ENCODE peak calls at places on chromosomes 6 and 20, in eight cellular contexts. P, E, V, L, N, A, Z and R are unnamed samples.
A peak's percentile ranks its signal among the peaks of the same experiment; 100 is the strongest.

GRCh38 chr20:60036346-60037119 is 78.3 kb downstream of the CDH26 start:
- DNase-seq in N (no peak), A (no peak), E (no peak), V (no peak), Z (no peak), L (no peak), P (peak; percentile 43), R (no peak)

GRCh38 chr6:148324297-148325007 is 18.2 kb upstream of the SASH1 start:
- DNase-seq in N (no peak), L (no peak), Z (no peak), V (no peak), E (no peak), P (no peak), A (peak; percentile 81), R (no peak)

GRCh38 chr6:53924277-53924676 is 129.5 kb downstream of the LRRC1 start:
- DNase-seq in V (no peak), P (no peak), L (no peak), E (no peak), N (no peak), A (no peak), Z (no peak), R (no peak)

GRCh38 chr6:139371421-139372253 is 2.8 kb downstream of the CITED2 start:
- DNase-seq in P (no peak), V (no peak), A (peak; percentile 69), N (no peak), L (no peak), Z (no peak), E (no peak), R (no peak)

GRCh38 chr20:51375561-51375960 is 167.0 kb downstream of the NFATC2 start:
- DNase-seq in E (no peak), L (no peak), A (no peak), P (no peak), N (no peak), Z (no peak), V (no peak), R (no peak)

GRCh38 chr20:3106658-3107463 is 22.3 kb upstream of the AVP start:
- DNase-seq in A (no peak), Z (no peak), E (no peak), L (no peak), P (no peak), N (no peak), V (no peak), R (no peak)

GRCh38 chr6:125957845-125958244 is 1.3 kb downstream of the HINT3 start:
- DNase-seq in A (peak; percentile 29), N (no peak), Z (no peak), P (no peak), E (no peak), L (peak; percentile 28), V (no peak), R (no peak)

GRCh38 chr6:170244721-170245201 is 46.1 kb downstream of the DLL1 start:
- DNase-seq in N (no peak), E (no peak), V (no peak), L (no peak), P (no peak), Z (no peak), A (no peak), R (no peak)

GRCh38 chr20:12928755-12929401 is 79.9 kb upstream of the SPTLC3 start:
- DNase-seq in L (no peak), A (peak; percentile 81), N (no peak), P (no peak), E (no peak), V (no peak), Z (no peak), R (no peak)

GRCh38 chr20:8414611-8415274 is 282.7 kb downstream of the PLCB1 start:
- DNase-seq in V (no peak), Z (no peak), P (no peak), N (no peak), E (no peak), A (peak; percentile 87), L (no peak), R (no peak)

GRCh38 chr6:156848533-156848932 is 71.4 kb downstream of the ARID1B start:
- DNase-seq in N (no peak), Z (no peak), A (peak; percentile 47), E (no peak), L (no peak), V (peak; percentile 59), P (peak; percentile 73), R (peak; percentile 48)

GRCh38 chr6:26743941-26744699 is 84.6 kb upstream of the ZNF322 start:
- DNase-seq in N (no peak), A (peak; percentile 13), L (no peak), P (peak; percentile 56), Z (no peak), V (no peak), E (no peak), R (no peak)

GRCh38 chr6:54010340-54011276 is 100.6 kb upstream of the MLIP start:
- DNase-seq in A (no peak), E (no peak), V (no peak), P (no peak), N (no peak), Z (no peak), L (no peak), R (peak; percentile 68)

GRCh38 chr6:43328528-43328927 is 19.9 kb upstream of the CRIP3 start:
- DNase-seq in Z (no peak), L (no peak), E (no peak), A (no peak), P (peak; percentile 83), V (no peak), N (no peak), R (no peak)

GRCh38 chr20:31515775-31516107 is 1.5 kb downstream of the HM13 start:
- DNase-seq in A (no peak), Z (no peak), L (no peak), V (no peak), N (peak; percentile 14), E (no peak), P (no peak), R (no peak)

GRCh38 chr6:53263915-53264314 is 84.8 kb downstream of the ELOVL5 start:
- DNase-seq in P (no peak), V (no peak), N (no peak), Z (no peak), E (no peak), A (peak; percentile 56), L (no peak), R (no peak)

GRCh38 chr6:156487877-156488276 is 289.3 kb upstream of the ARID1B start:
- DNase-seq in A (no peak), L (no peak), N (no peak), V (no peak), Z (no peak), E (no peak), P (no peak), R (no peak)

GRCh38 chr6:72672906-72673305 is 51.0 kb downstream of the KCNQ5 start:
- DNase-seq in V (no peak), L (no peak), N (no peak), P (no peak), Z (no peak), A (no peak), E (no peak), R (no peak)

GRCh38 chr6:100775667-100776066 is 105.5 kb downstream of the ASCC3 start:
- DNase-seq in E (no peak), P (no peak), L (no peak), N (no peak), V (no peak), A (no peak), Z (no peak), R (no peak)

GRCh38 chr6:148981515-148981914 is 234.7 kb downstream of the UST start:
- DNase-seq in N (no peak), V (no peak), L (no peak), Z (no peak), P (no peak), A (peak; percentile 65), E (no peak), R (no peak)

GRCh38 chr6:7108964-7109836 is 1.4 kb downstream of the RREB1 start:
- DNase-seq in N (peak; percentile 24), P (peak; percentile 76), V (peak; percentile 68), L (peak; percentile 55), A (peak; percentile 80), Z (peak; percentile 85), E (no peak), R (peak; percentile 51)

GRCh38 chr6:115838763-115839401 is 221.8 kb downstream of the FRK start:
- DNase-seq in Z (no peak), A (peak; percentile 38), E (no peak), V (no peak), L (peak; percentile 46), N (no peak), P (peak; percentile 64), R (no peak)

GRCh38 chr20:50743087-50743486 is 11.7 kb downstream of the PARD6B start:
- DNase-seq in V (no peak), N (no peak), P (no peak), E (no peak), Z (no peak), L (no peak), A (no peak), R (no peak)

GRCh38 chr20:48189177-48189576 is 403.9 kb upstream of the SULF2 start:
- DNase-seq in N (no peak), E (no peak), P (no peak), V (no peak), A (peak; percentile 35), Z (no peak), L (peak; percentile 38), R (no peak)

GRCh38 chr6:2970753-2971419 is 481 bp downstream of the SERPINB6 start:
- DNase-seq in L (peak; percentile 42), Z (peak; percentile 81), P (peak; percentile 69), V (peak; percentile 73), A (peak; percentile 64), E (no peak), N (peak; percentile 32), R (peak; percentile 94)

GRCh38 chr20:38350879-38351775 is 4.8 kb downstream of the LBP start:
- DNase-seq in E (no peak), A (no peak), Z (peak; percentile 81), P (no peak), N (no peak), V (peak; percentile 78), L (no peak), R (peak; percentile 58)

GRCh38 chr20:61185181-61185580 is 66.9 kb upstream of the CDH4 start:
- DNase-seq in P (no peak), L (no peak), A (peak; percentile 42), N (no peak), V (no peak), Z (no peak), E (no peak), R (no peak)

GRCh38 chr6:111523484-111524166 is 40.6 kb upstream of the REV3L start:
- DNase-seq in N (no peak), P (no peak), Z (no peak), E (no peak), A (no peak), V (no peak), L (no peak), R (no peak)

GRCh38 chr6:127518710-127519468 is at the start of gene MTCL3:
- DNase-seq in L (no peak), N (peak; percentile 41), P (peak; percentile 84), E (no peak), A (peak; percentile 60), Z (no peak), V (no peak), R (no peak)

GRCh38 chr6:31473780-31474725 is 23.9 kb upstream of the MICB start:
- DNase-seq in P (peak; percentile 42), N (no peak), A (peak; percentile 54), Z (no peak), V (no peak), L (no peak), E (no peak), R (no peak)

GRCh38 chr6:138600726-138601125 is 101.4 kb upstream of the NHSL1 start:
- DNase-seq in P (no peak), E (no peak), Z (no peak), L (no peak), N (no peak), V (no peak), A (peak; percentile 10), R (no peak)

GRCh38 chr6:56073315-56073714 is 174.1 kb downstream of the COL21A1 start:
- DNase-seq in Z (no peak), E (no peak), P (no peak), V (no peak), A (no peak), L (no peak), N (no peak), R (no peak)

GRCh38 chr6:135537782-135538301 is 40.3 kb upstream of the AHI1 start:
- DNase-seq in E (no peak), N (peak; percentile 65), P (peak; percentile 86), L (no peak), A (peak; percentile 85), V (no peak), Z (no peak), R (no peak)

GRCh38 chr20:63009988-63010769 is 3.4 kb upstream of the BHLHE23 start:
- DNase-seq in V (no peak), E (no peak), P (no peak), A (no peak), Z (no peak), N (peak; percentile 61), L (peak; percentile 89), R (no peak)